ENCODE peak calls at places on chromosomes 6 and 20, in five cellular contexts. Q is iPS DF 6.9, B is A549, P is NCI-H1105, K is tibial nerve. J is an unnamed sample.

GRCh38 chr6:112592159-112592558 is 245.0 kb downstream of the RFPL4B start:
- DNase-seq in K (no peak), P (no peak), B (no peak), Q (no peak), J (no peak)

GRCh38 chr6:132061381-132061780 is 110.2 kb upstream of the CCN2 start:
- DNase-seq in P (no peak), B (no peak), K (no peak), Q (no peak), J (no peak)

GRCh38 chr20:8523684-8524083 is 391.6 kb downstream of the PLCB1 start:
- DNase-seq in B (peak), P (no peak), K (no peak), Q (no peak), J (no peak)

GRCh38 chr6:149012040-149012545 is 265.3 kb downstream of the UST start:
- DNase-seq in P (no peak), Q (no peak), K (no peak), B (peak), J (no peak)

GRCh38 chr6:31805939-31806469 is 762 bp downstream of the LSM2 start:
- DNase-seq in B (no peak), P (no peak), Q (no peak), K (no peak), J (no peak)

GRCh38 chr6:93305088-93305487 is 114.3 kb downstream of the EPHA7 start:
- DNase-seq in K (no peak), B (no peak), P (no peak), Q (no peak), J (no peak)

GRCh38 chr20:45052698-45053440 is 48.1 kb downstream of the KCNS1 start:
- DNase-seq in K (no peak), B (no peak), Q (no peak), P (no peak), J (peak)

GRCh38 chr6:35368038-35368887 is 25.9 kb downstream of the PPARD start:
- DNase-seq in K (no peak), Q (no peak), B (peak), P (no peak), J (no peak)

GRCh38 chr6:36855750-36856149 is 16.5 kb upstream of the CPNE5 start:
- DNase-seq in P (no peak), B (no peak), Q (no peak), K (no peak), J (no peak)

GRCh38 chr6:161301338-161301737 is 27.5 kb upstream of the AGPAT4 start:
- DNase-seq in P (no peak), Q (no peak), K (no peak), B (no peak), J (no peak)

GRCh38 chr6:135904666-135905065 is 53.2 kb downstream of the PDE7B start:
- DNase-seq in B (no peak), K (no peak), P (no peak), Q (no peak), J (no peak)

GRCh38 chr6:98946877-98947410 is 802 bp downstream of the FBXL4 start:
- DNase-seq in K (peak), Q (no peak), B (peak), P (peak), J (no peak)

GRCh38 chr6:143700684-143701342 is 23.0 kb downstream of the PHACTR2 start:
- DNase-seq in K (no peak), Q (no peak), B (no peak), P (no peak), J (no peak)

GRCh38 chr20:59008715-59009336 is 1.8 kb upstream of the CTSZ start:
- DNase-seq in P (no peak), K (no peak), Q (no peak), B (no peak), J (no peak)

GRCh38 chr20:51600016-51600420 is 57.5 kb upstream of the NFATC2 start:
- DNase-seq in B (no peak), P (no peak), K (no peak), Q (no peak), J (no peak)

GRCh38 chr20:60372822-60373221 is 414.6 kb downstream of the CDH26 start:
- DNase-seq in B (no peak), K (no peak), Q (no peak), P (no peak), J (peak)

GRCh38 chr6:88561974-88562736 is 396.0 kb upstream of the CNR1 start:
- DNase-seq in K (no peak), P (no peak), Q (no peak), B (no peak), J (no peak)

GRCh38 chr20:57326667-57327455 is 2.7 kb upstream of the SPO11 start:
- DNase-seq in Q (no peak), K (no peak), P (peak), B (no peak), J (no peak)

GRCh38 chr20:63831696-63832686 is 927 bp upstream of the ZBTB46 start:
- DNase-seq in K (no peak), P (no peak), Q (no peak), B (no peak), J (no peak)

GRCh38 chr20:63100926-63101699 is 94.3 kb upstream of the BHLHE23 start:
- DNase-seq in Q (no peak), P (no peak), B (no peak), K (no peak), J (peak)

GRCh38 chr6:98769546-98769945 is 64.8 kb upstream of the POU3F2 start:
- DNase-seq in B (peak), P (no peak), K (no peak), Q (no peak), J (no peak)

GRCh38 chr20:12928755-12929401 is 79.9 kb upstream of the SPTLC3 start:
- DNase-seq in P (no peak), B (peak), K (no peak), Q (no peak), J (peak)

GRCh38 chr6:53437557-53438202 is 88.9 kb upstream of the ELOVL5 start:
- DNase-seq in K (no peak), P (peak), B (peak), Q (peak), J (peak)

GRCh38 chr6:143396497-143397228 is 53.8 kb downstream of the ADAT2 start:
- DNase-seq in Q (no peak), P (no peak), K (no peak), B (peak), J (no peak)

GRCh38 chr6:169725270-169726048 is 1.2 kb upstream of the PHF10 start:
- DNase-seq in K (peak), B (peak), P (no peak), Q (no peak), J (peak)

GRCh38 chr20:60001027-60001567 is 42.9 kb downstream of the CDH26 start:
- DNase-seq in P (peak), B (no peak), Q (no peak), K (no peak), J (no peak)

GRCh38 chr6:7216941-7217621 is 95.9 kb downstream of the SSR1 start:
- DNase-seq in K (no peak), Q (no peak), P (no peak), B (no peak), J (no peak)

GRCh38 chr6:151847064-151847463 is 39.6 kb downstream of the ESR1 start:
- DNase-seq in B (peak), P (no peak), K (no peak), Q (peak), J (no peak)

GRCh38 chr6:125287718-125288117 is 14.0 kb downstream of the HDDC2 start:
- DNase-seq in K (no peak), Q (no peak), B (no peak), P (no peak), J (no peak)

GRCh38 chr6:137808191-137808590 is 58.9 kb upstream of the TNFAIP3 start:
- DNase-seq in B (peak), K (no peak), Q (no peak), P (no peak), J (no peak)

GRCh38 chr6:139029470-139030210 is 1.1 kb downstream of the ABRACL start:
- DNase-seq in P (peak), B (peak), K (peak), Q (no peak), J (peak)

GRCh38 chr6:147138841-147139240 is 65.4 kb upstream of the STXBP5 start:
- DNase-seq in P (no peak), K (no peak), Q (no peak), B (no peak), J (no peak)

GRCh38 chr6:27495386-27496135 is 22.7 kb upstream of the ZNF184 start:
- DNase-seq in P (no peak), Q (no peak), K (peak), B (peak), J (peak)

J was measured in immature natural killer cell.